ENCODE peak calls at places on chromosomes 16 and 17, in five cellular contexts. U is skeletal muscle cell; Z is effector CD8-positive, alpha-beta T cell; M is body of pancreas; V is heart left ventricle. Y is an unnamed sample.

GRCh38 chr17:76008208-76008607 is 7.6 kb downstream of the CDK3 start:
- DNase-seq in U (no peak), Z (no peak), M (no peak), V (no peak), Y (no peak)

GRCh38 chr16:87634411-87634810 is 32.1 kb downstream of the JPH3 start:
- DNase-seq in U (no peak), Z (no peak), M (no peak), V (no peak), Y (no peak)

GRCh38 chr17:82801377-82801970 is 38.3 kb downstream of the ZNF750 start:
- DNase-seq in U (no peak), Z (no peak), M (no peak), V (peak), Y (no peak)

GRCh38 chr16:29863669-29863984 is 601 bp upstream of the CDIPT start:
- DNase-seq in U (no peak), Z (no peak), M (no peak), V (no peak), Y (no peak)

GRCh38 chr17:2689411-2690164 is 22.0 kb downstream of the CLUH start:
- DNase-seq in U (no peak), Z (no peak), M (no peak), V (peak), Y (peak)

GRCh38 chr16:27679899-27680298 is 130.0 kb downstream of the KATNIP start:
- DNase-seq in U (no peak), Z (no peak), M (no peak), V (no peak), Y (no peak)

GRCh38 chr16:87058728-87059250 is 258.4 kb downstream of the C16orf95 start:
- DNase-seq in U (no peak), Z (no peak), M (no peak), V (no peak), Y (no peak)

GRCh38 chr16:70402916-70403659 is 35.8 kb downstream of the ST3GAL2 start:
- DNase-seq in U (peak), Z (no peak), M (no peak), V (no peak), Y (no peak)

GRCh38 chr16:89863741-89864391 is 9.5 kb upstream of the TCF25 start:
- DNase-seq in U (no peak), Z (no peak), M (peak), V (peak), Y (peak)

GRCh38 chr17:79042421-79043190 is 18.6 kb downstream of the C1QTNF1 start:
- DNase-seq in U (no peak), Z (peak), M (peak), V (no peak), Y (peak)

GRCh38 chr16:57277586-57277985 is 6.9 kb downstream of the PLLP start:
- DNase-seq in U (peak), Z (no peak), M (no peak), V (no peak), Y (no peak)

GRCh38 chr16:68744744-68745280 is 7.7 kb downstream of the CDH1 start:
- DNase-seq in U (no peak), Z (no peak), M (peak), V (no peak), Y (no peak)